ENCODE peak calls at places on chromosomes 11 and 22, in ten cellular contexts. V is prostate gland, P is sigmoid colon, X is HCT116, B is esophagus muscularis mucosa, U is K562, Y is GM12878, F is transverse colon, H is SK-N-SH, G is stomach. W is an unnamed sample.
A peak's percentile ranks its signal among the peaks of the same experiment; 100 is the strongest.

GRCh38 chr11:43691332-43691731 is 10.8 kb downstream of the HSD17B12 start:
- DNase-seq in V (no peak), P (no peak), X (no peak), B (no peak), U (no peak), Y (no peak), F (no peak), H (no peak), G (no peak), W (no peak)

GRCh38 chr22:40853961-40854360 is 2.5 kb downstream of the ST13 start:
- DNase-seq in V (no peak), P (no peak), X (no peak), B (no peak), U (peak; percentile 7), Y (no peak), F (no peak), H (peak; percentile 0), G (no peak), W (no peak)

GRCh38 chr11:60918941-60919275 is 5.0 kb downstream of the TMEM109 start:
- DNase-seq in V (no peak), P (no peak), X (no peak), B (no peak), U (no peak), Y (no peak), F (no peak), H (no peak), G (no peak), W (no peak)

GRCh38 chr11:122754553-122755322 is 83.6 kb upstream of the CRTAM start:
- DNase-seq in V (no peak), P (peak; percentile 27), X (peak; percentile 10), B (no peak), U (peak; percentile 30), Y (no peak), F (peak; percentile 11), H (no peak), G (no peak), W (no peak)

GRCh38 chr11:96293583-96293982 is 49.4 kb downstream of the MAML2 start:
- DNase-seq in V (no peak), P (no peak), X (no peak), B (no peak), U (no peak), Y (peak; percentile 69), F (no peak), H (no peak), G (no peak), W (no peak)

GRCh38 chr11:20000393-20001134 is 159.7 kb downstream of the DBX1 start:
- DNase-seq in V (no peak), P (no peak), X (no peak), B (no peak), U (no peak), Y (no peak), F (no peak), H (no peak), G (no peak), W (no peak)

GRCh38 chr11:79492008-79492407 is 51.2 kb upstream of the TENM4 start:
- DNase-seq in V (no peak), P (no peak), X (no peak), B (no peak), U (no peak), Y (no peak), F (no peak), H (no peak), G (no peak), W (no peak)

GRCh38 chr11:73189723-73190556 is 28.1 kb upstream of the P2RY2 start:
- DNase-seq in V (no peak), P (peak; percentile 47), X (no peak), B (no peak), U (no peak), Y (no peak), F (no peak), H (no peak), G (peak; percentile 18), W (no peak)

DNA sequence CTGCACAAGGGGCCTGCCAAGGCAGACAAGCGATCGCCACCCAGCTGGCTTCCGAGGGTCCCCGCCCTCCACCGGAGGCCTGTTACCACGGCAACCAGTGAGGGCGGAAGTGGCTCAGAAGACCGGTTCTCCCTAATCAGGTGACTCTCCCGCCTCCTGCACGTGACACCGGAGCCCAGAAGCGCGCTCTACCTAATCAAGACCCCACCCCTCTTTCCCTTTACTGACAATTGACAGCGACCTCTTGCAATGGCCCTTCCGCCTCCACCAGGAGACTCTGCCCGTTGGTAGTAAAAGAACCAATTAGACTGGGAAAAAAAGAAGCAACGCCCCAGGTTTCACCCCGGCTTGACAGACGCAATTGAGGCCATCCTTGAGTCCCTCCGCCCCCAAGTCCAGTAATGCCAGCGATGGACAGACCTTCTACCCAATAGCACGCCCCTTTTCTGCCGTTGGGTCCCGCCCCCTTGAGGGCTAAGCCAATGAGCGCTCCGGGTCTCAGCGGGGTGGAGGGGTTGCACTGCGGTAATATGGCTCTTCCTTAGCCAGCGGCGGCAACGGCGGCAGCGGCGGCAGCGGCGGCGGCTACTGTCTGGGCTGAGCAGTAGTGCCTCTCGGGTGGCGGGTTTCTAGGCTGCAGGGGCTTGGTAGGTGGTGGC is at the start of gene UVRAG:
- DNase-seq in V (peak; percentile 99), P (peak; percentile 99), X (peak; percentile 98), B (peak; percentile 100), U (peak; percentile 100), Y (peak; percentile 100), F (peak; percentile 99), H (peak; percentile 97), G (peak; percentile 98), W (peak; percentile 100)
- TF ChIP-seq POLR2AphosphoS5 in V (peak; percentile 91), P (peak; percentile 96), X (peak; percentile 75), B (peak; percentile 96), U (peak; percentile 55), Y (peak; percentile 57), F (peak; percentile 93), H (peak; percentile 55), G (peak; percentile 93), W (peak; percentile 93)

GRCh38 chr11:100827934-100828661 is 141.0 kb downstream of the ARHGAP42 start:
- DNase-seq in V (no peak), P (no peak), X (peak; percentile 48), B (no peak), U (peak; percentile 9), Y (peak; percentile 32), F (no peak), H (no peak), G (no peak), W (no peak)

GRCh38 chr11:100823360-100823759 is 136.3 kb downstream of the ARHGAP42 start:
- DNase-seq in V (no peak), P (no peak), X (no peak), B (no peak), U (no peak), Y (no peak), F (no peak), H (no peak), G (no peak), W (no peak)

GRCh38 chr11:100821198-100821597 is 134.1 kb downstream of the ARHGAP42 start:
- DNase-seq in V (no peak), P (no peak), X (no peak), B (no peak), U (no peak), Y (no peak), F (no peak), H (no peak), G (no peak), W (no peak)

GRCh38 chr11:100824041-100824440 is 137.0 kb downstream of the ARHGAP42 start:
- DNase-seq in V (no peak), P (no peak), X (no peak), B (no peak), U (no peak), Y (no peak), F (no peak), H (no peak), G (no peak), W (no peak)

DNA sequence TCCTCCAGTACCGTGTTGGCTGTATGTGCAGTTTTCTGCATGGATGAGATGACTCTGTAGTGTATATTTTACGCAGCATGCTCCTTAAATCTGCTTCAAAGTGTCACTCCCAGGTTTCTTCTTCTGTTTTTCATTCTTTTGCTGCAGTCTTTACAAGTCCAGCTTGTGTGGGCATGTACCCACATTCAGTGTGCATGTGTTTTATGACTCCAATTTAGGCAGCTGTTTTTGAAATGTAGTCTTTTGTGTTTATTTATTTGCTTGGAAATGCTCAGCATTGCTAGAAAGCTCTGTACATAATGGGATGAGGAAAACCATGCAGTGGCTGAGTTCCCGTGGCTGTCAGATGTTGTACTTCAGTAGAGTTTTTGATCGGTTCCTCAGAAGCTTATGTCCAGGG is 138.5 kb downstream of the ARHGAP42 start:
- DNase-seq in V (no peak), P (no peak), X (no peak), B (no peak), U (no peak), Y (no peak), F (no peak), H (no peak), G (no peak), W (no peak)
- H3K4me1 ChIP-seq in V (no peaks in the 10 kb centered on the region), P (no peaks in the 10 kb centered on the region), X (peaks cover 19% of the 10 kb centered on the region), B (peaks cover 5% of the 10 kb centered on the region), U (no peaks in the 10 kb centered on the region), Y (no peaks in the 10 kb centered on the region), F (no peaks in the 10 kb centered on the region), H (no peaks in the 10 kb centered on the region), G (peaks cover 4% of the 10 kb centered on the region), W (peaks cover 33% of the 10 kb centered on the region)

DNA sequence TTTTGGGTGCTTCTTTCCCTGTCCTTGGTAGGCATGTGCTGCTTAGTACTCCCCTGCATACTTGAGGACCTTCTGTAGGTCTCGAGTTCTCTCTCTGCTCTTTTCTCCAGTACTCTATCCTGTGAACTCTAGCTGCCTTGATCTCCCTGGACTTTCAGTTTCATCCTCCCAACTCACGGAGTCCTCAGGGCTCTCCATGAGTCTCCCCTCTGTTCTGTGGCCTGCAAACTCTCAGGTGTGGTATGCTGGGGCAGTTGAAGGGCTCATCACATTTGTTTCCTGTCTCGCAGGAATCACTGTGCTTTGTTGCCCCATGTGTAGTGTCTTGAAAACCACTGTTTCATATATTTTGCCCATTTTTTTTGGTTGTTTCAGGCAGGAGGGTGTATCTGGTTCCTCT is 3.3 kb upstream of the PACS1 start:
- DNase-seq in V (no peak), P (peak; percentile 5), X (no peak), B (no peak), U (no peak), Y (no peak), F (no peak), H (no peak), G (no peak), W (no peak)
- H3K36me3 ChIP-seq in V (peaks cover 9% of the 10 kb centered on the region), P (peaks cover 74% of the 10 kb centered on the region), X (peaks cover 59% of the 10 kb centered on the region), B (peaks cover 56% of the 10 kb centered on the region), U (peaks cover 75% of the 10 kb centered on the region), Y (peaks cover 56% of the 10 kb centered on the region), F (no peaks in the 10 kb centered on the region), H (peaks cover 67% of the 10 kb centered on the region), G (peaks cover 73% of the 10 kb centered on the region), W (no peaks in the 10 kb centered on the region)

GRCh38 chr22:39530136-39530535 is 2.4 kb downstream of the RPS19BP1 start:
- DNase-seq in V (no peak), P (no peak), X (no peak), B (no peak), U (no peak), Y (no peak), F (no peak), H (no peak), G (no peak), W (no peak)

GRCh38 chr22:39534092-39534506 is 1.6 kb upstream of the RPS19BP1 start:
- DNase-seq in V (no peak), P (no peak), X (no peak), B (no peak), U (no peak), Y (no peak), F (no peak), H (no peak), G (no peak), W (no peak)

GRCh38 chr22:39534591-39535301 is 2.2 kb upstream of the RPS19BP1 start:
- DNase-seq in V (peak; percentile 80), P (peak; percentile 92), X (no peak), B (peak; percentile 94), U (peak; percentile 74), Y (no peak), F (peak; percentile 89), H (peak; percentile 83), G (peak; percentile 91), W (no peak)

GRCh38 chr22:39530692-39531331 is 1.7 kb downstream of the RPS19BP1 start:
- DNase-seq in V (no peak), P (no peak), X (no peak), B (no peak), U (peak; percentile 69), Y (no peak), F (no peak), H (peak; percentile 45), G (no peak), W (no peak)

GRCh38 chr22:39532215-39533071 is at the start of gene RPS19BP1:
- DNase-seq in V (peak; percentile 100), P (peak; percentile 100), X (peak; percentile 99), B (peak; percentile 99), U (peak; percentile 93), Y (peak; percentile 100), F (peak; percentile 100), H (peak; percentile 86), G (peak; percentile 100), W (peak; percentile 99)
- TF ChIP-seq POLR2AphosphoS5 in V (peak; percentile 100), P (peak; percentile 95), X (peak; percentile 95), B (peak; percentile 94), U (peak; percentile 79), Y (peak; percentile 91), F (peak; percentile 83), H (peak; percentile 81), G (peak; percentile 73), W (peak; percentile 96)

W was measured in vagina.